ENCODE peak calls at places on chromosomes 2 and 18, in four cellular contexts. P, J, H and V are unnamed samples.

GRCh38 chr2:96353606-96354095 is 18.1 kb downstream of the NCAPH start:
- DNase-seq in P (no peak), J (no peak), H (no peak), V (no peak)

GRCh38 chr2:233865838-233866237 is 2.3 kb downstream of the MSL3B start:
- DNase-seq in P (peak; percentile 32), J (peak; percentile 33), H (no peak), V (no peak)

GRCh38 chr18:56492136-56492535 is 146.3 kb downstream of the TXNL1 start:
- DNase-seq in P (no peak), J (no peak), H (no peak), V (no peak)

GRCh38 chr2:140761807-140762206 is 1369.0 kb downstream of the LRP1B start:
- DNase-seq in P (no peak), J (no peak), H (no peak), V (no peak)

GRCh38 chr2:168490015-168490874 is 34.2 kb downstream of the CERS6 start:
- DNase-seq in P (no peak), J (no peak), H (no peak), V (peak; percentile 67)

GRCh38 chr2:155842103-155842502 is 490.4 kb downstream of the NR4A2 start:
- DNase-seq in P (no peak), J (no peak), H (no peak), V (no peak)

GRCh38 chr2:213834746-213835145 is 550.5 kb downstream of the SPAG16 start:
- DNase-seq in P (no peak), J (no peak), H (no peak), V (no peak)

GRCh38 chr2:3644891-3645605 is 13.0 kb upstream of the ALLC start:
- DNase-seq in P (peak; percentile 9), J (no peak), H (no peak), V (no peak)

GRCh38 chr2:224324604-224325003 is 77.3 kb downstream of the FAM124B start:
- DNase-seq in P (no peak), J (no peak), H (no peak), V (no peak)

GRCh38 chr18:23113576-23113975 is 21.7 kb upstream of the CABLES1 start:
- DNase-seq in P (no peak), J (no peak), H (no peak), V (no peak)

GRCh38 chr2:240645346-240646060 is 20.2 kb downstream of the GPR35 start:
- DNase-seq in P (no peak), J (peak; percentile 22), H (no peak), V (no peak)

GRCh38 chr2:42072349-42073118 is 24.7 kb downstream of the PKDCC start:
- DNase-seq in P (peak; percentile 34), J (peak; percentile 80), H (no peak), V (no peak)

GRCh38 chr2:10036095-10036879 is 7.1 kb upstream of the KLF11 start:
- DNase-seq in P (no peak), J (peak; percentile 87), H (no peak), V (no peak)

GRCh38 chr2:29317077-29317517 is 201.9 kb downstream of the CLIP4 start:
- DNase-seq in P (no peak), J (no peak), H (no peak), V (no peak)

DNA sequence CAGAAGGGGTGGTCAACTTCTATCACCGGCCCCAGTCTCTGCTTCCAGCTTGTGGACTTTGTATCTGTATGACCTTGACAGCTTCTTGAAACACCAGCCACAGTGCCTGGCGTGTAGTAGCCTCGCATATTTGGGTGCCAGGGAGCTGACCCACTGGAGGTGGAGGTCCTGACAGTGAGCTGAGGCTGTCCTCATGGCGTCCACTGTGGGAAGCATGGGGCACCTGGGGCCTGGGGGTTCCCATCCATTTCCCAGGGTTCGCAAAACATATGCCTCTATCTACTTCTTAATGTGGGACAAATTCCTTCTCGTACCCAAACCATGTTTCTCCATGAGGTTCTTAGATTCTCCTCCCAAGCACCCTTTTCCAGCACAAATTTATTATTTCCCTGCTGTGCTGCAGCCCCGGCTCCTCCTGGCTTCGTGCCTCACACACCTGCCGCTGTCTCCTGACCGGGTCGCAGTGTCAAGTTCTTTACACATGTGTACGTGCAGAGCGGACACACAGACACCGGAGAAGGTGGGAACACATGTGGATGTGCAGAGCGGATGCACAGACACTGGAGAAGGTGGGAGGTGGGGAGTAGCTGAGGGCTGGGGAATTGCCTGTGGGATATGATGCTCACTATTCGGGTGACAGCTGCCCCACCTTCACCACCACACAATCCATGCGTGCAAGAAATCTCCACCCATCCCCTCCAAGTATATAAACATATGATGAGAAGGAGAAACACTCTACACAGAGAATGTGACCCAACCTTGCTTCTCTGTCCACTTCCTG is 23.4 kb downstream of the TMEM18 start:
- DNase-seq in P (no peak), J (no peak), H (no peak), V (no peak)
- TF ChIP-seq TEAD4 in P (no peak), J (no peak), H (no peak), V (no peak)

GRCh38 chr2:205145888-205146287 is 536.4 kb upstream of the NRP2 start:
- DNase-seq in P (no peak), J (no peak), H (no peak), V (no peak)

DNA sequence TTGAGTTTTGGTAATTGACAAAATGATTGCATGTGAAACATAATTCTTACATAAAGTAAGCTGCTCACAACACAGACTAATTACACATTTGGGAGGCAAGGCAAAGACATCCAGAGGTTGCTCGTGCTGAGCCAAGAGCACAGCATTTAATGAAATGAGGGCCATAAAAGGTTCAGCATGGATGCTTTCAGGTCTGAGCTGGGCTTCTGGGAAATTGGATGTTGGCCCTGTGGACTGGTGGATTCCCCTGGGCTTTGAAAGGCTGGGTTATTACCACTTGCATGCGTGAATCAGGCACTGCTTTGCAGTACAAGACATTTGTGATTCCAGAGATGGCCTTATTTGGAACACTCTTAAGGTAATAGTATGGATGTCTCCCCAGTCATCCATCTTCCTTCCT is 533.5 kb upstream of the NRP2 start:
- DNase-seq in P (no peak), J (no peak), H (no peak), V (no peak)
- TF ChIP-seq TEAD4 in P (no peak), J (no peak), H (no peak), V (no peak)

DNA sequence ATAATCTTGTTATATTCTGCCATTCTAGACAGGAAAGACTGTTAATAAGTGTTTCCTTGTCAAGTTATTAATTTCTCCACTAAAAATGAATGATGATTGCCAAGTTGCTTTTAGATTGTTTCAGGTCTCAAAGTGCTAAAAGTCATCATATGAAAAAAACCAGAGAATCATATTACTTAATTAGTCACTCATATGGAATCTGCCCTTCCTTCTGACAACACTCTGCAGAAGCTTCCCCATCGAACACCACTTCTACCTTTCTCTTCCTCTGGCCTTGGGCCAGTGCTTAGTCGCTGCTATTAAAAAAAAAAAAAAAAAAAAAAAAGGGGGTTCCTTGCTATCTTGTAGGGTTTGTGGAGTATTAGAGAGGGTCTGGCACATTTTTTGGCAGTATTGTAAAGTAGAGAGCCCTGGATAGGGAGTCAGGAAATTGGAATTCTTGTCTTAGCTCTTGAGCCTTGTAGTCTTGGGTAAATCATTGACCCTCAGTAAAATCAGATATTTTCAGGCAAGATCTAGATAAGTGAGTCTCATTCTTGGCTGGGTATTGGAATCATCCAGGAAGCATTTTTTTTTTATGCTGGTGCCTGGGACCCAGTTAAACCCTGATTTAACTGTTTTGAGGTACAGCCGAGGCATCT is 141.7 kb upstream of the CCDC68 start:
- DNase-seq in P (no peak), J (no peak), H (no peak), V (no peak)
- TF ChIP-seq TEAD4 in P (no peak), J (no peak), H (no peak), V (no peak)

GRCh38 chr2:36478332-36478738 is 119.6 kb downstream of the FEZ2 start:
- DNase-seq in P (no peak), J (peak; percentile 11), H (no peak), V (no peak)
- TF ChIP-seq TEAD4 in P (no peak), J (peak; percentile 93), H (no peak), V (no peak)

GRCh38 chr2:105578166-105578565 is 166.5 kb upstream of the NCK2 start:
- DNase-seq in P (no peak), J (no peak), H (no peak), V (no peak)
- TF ChIP-seq TEAD4 in P (no peak), J (no peak), H (no peak), V (no peak)

GRCh38 chr2:151826737-151827157 is 1.5 kb downstream of the ARL5A start:
- DNase-seq in P (no peak), J (peak; percentile 17), H (no peak), V (peak; percentile 48)
- TF ChIP-seq TEAD4 in P (no peak), J (no peak), H (no peak), V (no peak)

GRCh38 chr2:121735520-121736074 is 1.1 kb downstream of the NIFK start:
- DNase-seq in P (no peak), J (peak; percentile 26), H (no peak), V (no peak)
- TF ChIP-seq TEAD4 in P (no peak), J (no peak), H (no peak), V (no peak)